ENCODE peak calls at places on chromosomes 4 and X, in seven cellular contexts. N, U, P, Y, S, D and E are unnamed samples.

GRCh38 chr4:24044610-24045589 is 155.1 kb upstream of the PPARGC1A start:
- DNase-seq in N (no peak), U (no peak), P (no peak), Y (no peak), S (no peak), D (no peak), E (peak)

GRCh38 chr4:25984796-25985195 is 70.8 kb downstream of the SMIM20 start:
- DNase-seq in N (no peak), U (no peak), P (no peak), Y (no peak), S (no peak), D (no peak), E (no peak)

GRCh38 chr4:139018501-139018900 is 2.9 kb downstream of the NOCT start:
- DNase-seq in N (no peak), U (no peak), P (no peak), Y (no peak), S (no peak), D (no peak), E (no peak)

GRCh38 chr4:166165829-166166420 is 292.9 kb downstream of the TLL1 start:
- DNase-seq in N (peak), U (peak), P (peak), Y (peak), S (peak), D (no peak), E (peak)

GRCh38 chr4:136918772-136919171 is 613.5 kb downstream of the PCDH18 start:
- DNase-seq in N (no peak), U (no peak), P (no peak), Y (no peak), S (no peak), D (no peak), E (no peak)

GRCh38 chr4:53633608-53634007 is 42.3 kb upstream of the LNX1 start:
- DNase-seq in N (peak), U (no peak), P (peak), Y (no peak), S (no peak), D (no peak), E (no peak)

GRCh38 chr4:182023469-182023868 is 219.7 kb upstream of the TENM3 start:
- DNase-seq in N (no peak), U (peak), P (no peak), Y (no peak), S (peak), D (no peak), E (no peak)

GRCh38 chr4:91256043-91256442 is 1047.7 kb upstream of the GRID2 start:
- DNase-seq in N (no peak), U (no peak), P (no peak), Y (no peak), S (no peak), D (no peak), E (no peak)

GRCh38 chrX:155745792-155746191 is 133.0 kb upstream of the TMLHE start:
- DNase-seq in N (no peak), U (peak), P (no peak), Y (no peak), S (peak), D (no peak), E (no peak)

GRCh38 chr4:1693131-1693896 is 9.2 kb upstream of the FAM53A start:
- DNase-seq in N (peak), U (no peak), P (peak), Y (peak), S (no peak), D (peak), E (peak)

GRCh38 chrX:110066488-110067225 is 63.7 kb downstream of the TMEM164 start:
- DNase-seq in N (no peak), U (no peak), P (no peak), Y (no peak), S (no peak), D (no peak), E (no peak)

GRCh38 chr4:73731968-73732610 is 8.3 kb upstream of the CXCL8 start:
- DNase-seq in N (no peak), U (no peak), P (no peak), Y (no peak), S (no peak), D (no peak), E (no peak)

GRCh38 chr4:45741897-45742296 is 382.0 kb downstream of the GABRG1 start:
- DNase-seq in N (no peak), U (no peak), P (no peak), Y (no peak), S (no peak), D (no peak), E (no peak)

GRCh38 chr4:1465173-1466033 is 59.2 kb upstream of the NKX1-1 start:
- DNase-seq in N (no peak), U (no peak), P (no peak), Y (no peak), S (no peak), D (no peak), E (no peak)

GRCh38 chr4:7941111-7942018 is 1.7 kb upstream of the AFAP1 start:
- DNase-seq in N (peak), U (no peak), P (no peak), Y (no peak), S (no peak), D (no peak), E (no peak)

GRCh38 chr4:673349-674091 is 556 bp downstream of the ATP5ME start:
- DNase-seq in N (no peak), U (no peak), P (peak), Y (no peak), S (no peak), D (peak), E (no peak)

GRCh38 chrX:41275661-41276609 is 58.0 kb upstream of the DDX3X start:
- DNase-seq in N (peak), U (no peak), P (peak), Y (peak), S (peak), D (peak), E (peak)

GRCh38 chr4:10095296-10095991 is 21.2 kb downstream of the WDR1 start:
- DNase-seq in N (no peak), U (no peak), P (no peak), Y (no peak), S (no peak), D (no peak), E (no peak)

GRCh38 chrX:13691845-13692334 is 3.0 kb downstream of the RAB9A start:
- DNase-seq in N (no peak), U (no peak), P (no peak), Y (no peak), S (no peak), D (no peak), E (no peak)

GRCh38 chrX:39398215-39398972 is 597.1 kb downstream of the MID1IP1 start:
- DNase-seq in N (no peak), U (peak), P (no peak), Y (no peak), S (peak), D (no peak), E (peak)

GRCh38 chrX:12153741-12154140 is 15.5 kb downstream of the FRMPD4 start:
- DNase-seq in N (no peak), U (no peak), P (no peak), Y (no peak), S (no peak), D (no peak), E (no peak)

GRCh38 chrX:103889216-103889615 is 57.2 kb upstream of the RAB9B start:
- DNase-seq in N (peak), U (no peak), P (no peak), Y (no peak), S (no peak), D (no peak), E (no peak)

GRCh38 chr4:95095352-95095974 is 337.7 kb downstream of the BMPR1B start:
- DNase-seq in N (peak), U (no peak), P (peak), Y (no peak), S (no peak), D (no peak), E (peak)

GRCh38 chrX:15497865-15498264 is 2.7 kb upstream of the BMX start:
- DNase-seq in N (peak), U (peak), P (peak), Y (peak), S (peak), D (peak), E (peak)

GRCh38 chrX:125151146-125151545 is 168.5 kb upstream of the TEX13C start:
- DNase-seq in N (no peak), U (no peak), P (no peak), Y (no peak), S (no peak), D (no peak), E (no peak)

GRCh38 chr4:166012129-166013078 is 139.4 kb downstream of the TLL1 start:
- DNase-seq in N (peak), U (no peak), P (no peak), Y (no peak), S (no peak), D (no peak), E (peak)

GRCh38 chr4:10371121-10371520 is 86.1 kb downstream of the ZNF518B start:
- DNase-seq in N (no peak), U (no peak), P (no peak), Y (no peak), S (no peak), D (no peak), E (no peak)

GRCh38 chrX:41526925-41527324 is 79.8 kb downstream of the NYX start:
- DNase-seq in N (peak), U (no peak), P (no peak), Y (no peak), S (no peak), D (no peak), E (no peak)

GRCh38 chrX:74467656-74468055 is 46.4 kb downstream of the SLC16A2 start:
- DNase-seq in N (no peak), U (no peak), P (no peak), Y (no peak), S (no peak), D (no peak), E (no peak)

GRCh38 chr4:5751073-5751917 is 40.3 kb downstream of the EVC start:
- DNase-seq in N (peak), U (no peak), P (peak), Y (no peak), S (no peak), D (no peak), E (no peak)

GRCh38 chr4:150078996-150079581 is 844 bp downstream of the DCLK2 start:
- DNase-seq in N (no peak), U (peak), P (peak), Y (peak), S (peak), D (peak), E (peak)

GRCh38 chr4:158667651-158668198 is 4.0 kb downstream of the C4orf46 start:
- DNase-seq in N (peak), U (no peak), P (peak), Y (peak), S (no peak), D (peak), E (peak)